ENCODE peak calls at places on chromosomes 6 and 20, in five cellular contexts. E is WERI-Rb-1, G is GM23248, X is thyroid gland, F is GM12878. R is an unnamed sample.
A peak's percentile ranks its signal among the peaks of the same experiment; 100 is the strongest.

GRCh38 chr6:26571592-26572296 is 25.0 kb upstream of the ABT1 start:
- DNase-seq in X (peak; percentile 46), F (peak; percentile 67), G (peak; percentile 89), E (peak; percentile 77), R (peak; percentile 60)

GRCh38 chr6:8075704-8076103 is 11.5 kb upstream of the BLOC1S5 start:
- DNase-seq in E (no peak), X (no peak), G (no peak), F (no peak), R (no peak)

GRCh38 chr6:44264154-44265002 is 973 bp downstream of the NFKBIE start:
- DNase-seq in E (no peak), G (peak; percentile 51), F (no peak), X (no peak), R (no peak)

GRCh38 chr6:34030831-34031566 is 114.9 kb downstream of the GRM4 start:
- DNase-seq in E (peak; percentile 73), G (no peak), F (no peak), X (no peak), R (no peak)

GRCh38 chr20:62050166-62051120 is 15.2 kb downstream of the TAF4 start:
- DNase-seq in X (no peak), F (no peak), G (no peak), E (no peak), R (no peak)

GRCh38 chr20:2299301-2299700 is 3.5 kb downstream of the TGM3 start:
- DNase-seq in X (no peak), E (no peak), F (no peak), G (peak; percentile 44), R (no peak)

GRCh38 chr6:39791311-39791710 is 865 bp upstream of the DAAM2 start:
- DNase-seq in X (no peak), F (no peak), E (peak; percentile 60), G (peak; percentile 45), R (no peak)

GRCh38 chr6:79466222-79466834 is 70.9 kb downstream of the LCA5 start:
- DNase-seq in G (peak; percentile 66), F (no peak), E (no peak), X (no peak), R (peak; percentile 18)

GRCh38 chr6:74735304-74735703 is 470.5 kb downstream of the COL12A1 start:
- DNase-seq in G (peak; percentile 92), E (no peak), X (no peak), F (no peak), R (peak; percentile 78)

GRCh38 chr20:17631576-17632319 is 50.3 kb downstream of the RRBP1 start:
- DNase-seq in X (no peak), G (no peak), E (no peak), F (no peak), R (no peak)

GRCh38 chr6:35228483-35228882 is 14.7 kb downstream of the SCUBE3 start:
- DNase-seq in X (no peak), F (no peak), G (no peak), E (no peak), R (no peak)

GRCh38 chr6:155327326-155328073 is 13.2 kb upstream of the TFB1M start:
- DNase-seq in F (no peak), G (peak; percentile 77), E (peak; percentile 37), X (peak; percentile 40), R (peak; percentile 58)

GRCh38 chr20:34907616-34908469 is 31.4 kb downstream of the ACSS2 start:
- DNase-seq in X (peak; percentile 47), G (peak; percentile 89), F (no peak), E (peak; percentile 27), R (peak; percentile 68)

GRCh38 chr20:19658137-19658536 is 99.9 kb upstream of the RIN2 start:
- DNase-seq in F (peak; percentile 48), E (no peak), X (no peak), G (no peak), R (no peak)

GRCh38 chr6:168713839-168714238 is 272.9 kb downstream of the SMOC2 start:
- DNase-seq in X (peak; percentile 21), E (peak; percentile 63), F (no peak), G (peak; percentile 27), R (no peak)

GRCh38 chr20:53517146-53517545 is 76.5 kb downstream of the ZNF217 start:
- DNase-seq in E (no peak), X (no peak), G (no peak), F (no peak), R (no peak)

GRCh38 chr20:59823456-59823855 is 110.0 kb downstream of the SYCP2 start:
- DNase-seq in X (no peak), F (no peak), G (no peak), E (no peak), R (no peak)

GRCh38 chr20:17226410-17227198 is at the start of gene PCSK2:
- DNase-seq in G (peak; percentile 67), X (peak; percentile 85), E (peak; percentile 95), F (no peak), R (peak; percentile 16)

GRCh38 chr6:135044639-135045038 is 10.0 kb downstream of the HBS1L start:
- DNase-seq in G (no peak), X (no peak), F (no peak), E (no peak), R (no peak)

GRCh38 chr20:48298851-48299484 is 513.7 kb upstream of the SULF2 start:
- DNase-seq in E (no peak), F (no peak), G (peak; percentile 92), X (no peak), R (peak; percentile 96)

GRCh38 chr6:13319891-13320564 is 8.3 kb downstream of the TBC1D7 start:
- DNase-seq in E (no peak), F (no peak), X (no peak), G (no peak), R (no peak)

GRCh38 chr6:100343678-100344077 is 121.0 kb downstream of the SIM1 start:
- DNase-seq in F (no peak), E (no peak), X (no peak), G (peak; percentile 66), R (no peak)

GRCh38 chr6:118968416-118968815 is 33.5 kb upstream of the MCM9 start:
- DNase-seq in E (no peak), X (no peak), G (peak; percentile 38), F (no peak), R (peak; percentile 11)

GRCh38 chr6:118812972-118813371 is 81.0 kb upstream of the ASF1A start:
- DNase-seq in X (no peak), E (no peak), G (peak; percentile 69), F (no peak), R (no peak)

GRCh38 chr6:156336096-156336495 is 441.1 kb upstream of the ARID1B start:
- DNase-seq in G (no peak), X (no peak), F (no peak), E (peak; percentile 12), R (no peak)

GRCh38 chr6:53992522-53992921 is 118.7 kb upstream of the MLIP start:
- DNase-seq in G (no peak), F (no peak), X (no peak), E (no peak), R (no peak)

GRCh38 chr6:133431031-133431430 is 189.9 kb downstream of the EYA4 start:
- DNase-seq in X (no peak), E (no peak), G (no peak), F (no peak), R (no peak)

GRCh38 chr6:134983823-134984222 is 33.9 kb upstream of the ALDH8A1 start:
- DNase-seq in X (no peak), G (no peak), E (no peak), F (no peak), R (no peak)

GRCh38 chr20:53873249-53873642 is 197.1 kb downstream of the BCAS1 start:
- DNase-seq in G (no peak), F (no peak), X (no peak), E (no peak), R (no peak)

GRCh38 chr6:83190596-83190995 is 2.5 kb downstream of the PGM3 start:
- DNase-seq in E (no peak), F (no peak), X (no peak), G (no peak), R (no peak)
- H3K4me3 ChIP-seq in E (no peak overlapping the region), F (no peak overlapping the region), X (no peak overlapping the region), G (peak overlapping the region; percentile 88), R (no peak overlapping the region)

DNA sequence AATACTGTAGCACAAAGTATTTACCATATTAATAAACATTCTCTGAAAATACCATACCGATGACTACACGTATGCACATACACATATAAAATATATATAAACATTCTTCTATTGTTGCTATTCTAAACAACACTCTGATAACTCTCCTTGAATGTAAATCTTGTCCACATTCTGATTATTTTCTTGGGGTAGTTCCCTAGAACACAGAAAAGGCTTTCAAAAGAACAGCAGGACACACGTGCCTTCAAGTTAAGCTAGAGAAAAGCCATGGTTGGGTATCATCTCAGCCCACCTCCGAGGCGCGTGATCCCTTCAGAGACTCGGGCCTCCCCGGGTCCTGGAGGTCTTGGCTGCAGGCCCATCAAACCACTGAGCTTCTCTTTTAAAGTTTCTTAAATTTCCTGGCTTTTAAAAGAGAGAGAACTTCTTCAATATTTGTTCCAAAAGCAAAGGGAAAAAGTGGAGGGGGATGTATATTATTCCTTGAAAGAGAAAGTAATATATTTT is 198.0 kb downstream of the MYLK4 start:
- DNase-seq in E (no peak), G (no peak), X (no peak), F (no peak), R (no peak)
- H3K4me3 ChIP-seq in E (no peak overlapping the region), G (no peak overlapping the region), X (no peak overlapping the region), F (no peak overlapping the region), R (no peak overlapping the region)

DNA sequence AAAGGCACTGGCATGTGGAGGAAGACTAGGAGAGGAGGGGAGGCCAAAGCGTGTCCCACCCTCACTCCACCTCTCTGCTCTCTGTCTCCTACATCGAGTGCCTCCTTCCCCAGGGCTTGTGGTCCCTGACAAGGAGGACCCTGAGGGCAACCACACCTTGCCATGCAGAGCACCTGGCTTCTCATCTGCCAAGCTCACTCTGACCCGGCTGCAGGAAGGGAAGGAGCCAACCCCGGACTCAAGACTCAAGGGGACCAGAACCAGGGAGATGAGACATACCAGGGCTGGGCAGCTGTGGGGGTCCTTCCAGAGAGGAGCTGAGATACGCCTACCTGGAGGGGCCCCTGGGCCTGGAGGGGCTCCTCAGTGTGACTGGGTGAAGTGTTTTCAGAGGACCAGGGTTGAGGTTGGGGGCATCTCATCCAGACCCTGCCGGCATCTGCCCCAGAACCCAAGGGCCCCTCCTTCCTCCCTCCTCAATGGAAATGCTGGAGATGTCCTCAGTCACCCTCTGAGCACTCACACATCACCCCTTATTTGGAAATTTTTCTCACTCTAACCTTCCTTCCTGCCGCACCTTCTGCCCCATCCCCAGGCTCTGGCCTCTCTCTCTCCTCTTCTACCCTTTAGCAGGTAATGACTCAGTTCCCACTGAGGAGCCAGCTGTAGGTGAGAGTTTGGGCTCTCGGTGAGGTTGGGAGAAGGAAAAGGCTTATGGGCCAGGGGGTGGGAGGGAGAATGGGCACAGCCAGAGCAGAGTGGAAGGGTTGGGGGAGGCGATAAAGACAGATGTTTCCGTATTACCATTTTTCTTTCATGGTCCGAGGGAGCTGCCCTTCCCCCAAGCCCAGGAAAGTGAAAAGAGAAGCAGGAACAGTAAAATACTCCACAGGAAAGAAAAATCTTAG is 32.0 kb upstream of the POU5F1 start:
- DNase-seq in G (no peak), X (no peak), F (no peak), E (no peak), R (no peak)
- H3K4me3 ChIP-seq in G (no peak overlapping the region), X (no peak overlapping the region), F (peak overlapping the region; percentile 67), E (no peak overlapping the region), R (no peak overlapping the region)

GRCh38 chr6:85436408-85436807 is 13.5 kb upstream of the NT5E start:
- DNase-seq in G (peak; percentile 67), E (no peak), F (no peak), X (no peak), R (no peak)

GRCh38 chr6:85432554-85432953 is 17.3 kb upstream of the NT5E start:
- DNase-seq in X (no peak), G (no peak), E (no peak), F (no peak), R (no peak)

GRCh38 chr6:85431271-85431670 is 18.6 kb upstream of the NT5E start:
- DNase-seq in G (no peak), E (no peak), X (no peak), F (no peak), R (no peak)

GRCh38 chr6:85436939-85437495 is 12.9 kb upstream of the NT5E start:
- DNase-seq in G (no peak), F (no peak), E (no peak), X (no peak), R (no peak)

GRCh38 chr6:85435872-85436271 is 14.0 kb upstream of the NT5E start:
- DNase-seq in G (no peak), E (no peak), X (no peak), F (no peak), R (no peak)
- H3K4me3 ChIP-seq in G (no peak overlapping the region), E (no peak overlapping the region), X (no peak overlapping the region), F (no peak overlapping the region), R (no peak overlapping the region)

R was measured in astrocyte of the cerebellum.